ENCODE peak calls at places on chromosomes 3 and 15, in ten cellular contexts. H is CD8-positive, alpha-beta memory T cell; Q is HFF-Myc; W is mucosa of descending colon; E is HepG2; X is OCI-LY7; D is GM23338; Y is BJ; U is fibroblast of pulmonary artery; S is brain microvascular endothelial cell. M is an unnamed sample.

GRCh38 chr3:100482181-100482580 is 10.2 kb upstream of the TMEM45A start:
- DNase-seq in H (no peak), Q (no peak), W (no peak), E (no peak), X (no peak), D (no peak), Y (no peak), U (no peak), S (no peak), M (no peak)

GRCh38 chr3:159620281-159620680 is 368.4 kb upstream of the IL12A start:
- DNase-seq in H (no peak), Q (no peak), W (no peak), E (no peak), X (no peak), D (no peak), Y (no peak), U (no peak), S (no peak), M (no peak)

GRCh38 chr3:138950006-138950644 is 3.1 kb downstream of the FOXL2NB start:
- DNase-seq in H (no peak), Q (no peak), W (no peak), E (no peak), X (no peak), D (peak), Y (no peak), U (peak), S (no peak), M (no peak)

GRCh38 chr15:52651868-52652267 is 27.3 kb downstream of the ATOSA start:
- DNase-seq in H (peak), Q (peak), W (peak), E (peak), X (no peak), D (peak), Y (peak), U (peak), S (peak), M (no peak)

GRCh38 chr15:62952969-62953368 is 89.6 kb upstream of the TPM1 start:
- DNase-seq in H (no peak), Q (no peak), W (no peak), E (no peak), X (no peak), D (peak), Y (no peak), U (no peak), S (no peak), M (no peak)

GRCh38 chr15:73962409-73962808 is 29.7 kb downstream of the STOML1 start:
- DNase-seq in H (no peak), Q (no peak), W (no peak), E (no peak), X (no peak), D (no peak), Y (no peak), U (no peak), S (no peak), M (no peak)

GRCh38 chr3:41532976-41533375 is 333.7 kb downstream of the CTNNB1 start:
- DNase-seq in H (no peak), Q (no peak), W (no peak), E (no peak), X (no peak), D (no peak), Y (no peak), U (no peak), S (no peak), M (no peak)

GRCh38 chr3:40097507-40098117 is 211.9 kb upstream of the EIF1B start:
- DNase-seq in H (no peak), Q (no peak), W (no peak), E (no peak), X (no peak), D (no peak), Y (no peak), U (no peak), S (no peak), M (no peak)

GRCh38 chr3:45347329-45348000 is 40.9 kb upstream of the LARS2 start:
- DNase-seq in H (no peak), Q (no peak), W (no peak), E (no peak), X (no peak), D (no peak), Y (no peak), U (peak), S (no peak), M (no peak)

GRCh38 chr3:182521339-182521738 is 272.0 kb upstream of the ATP11B start:
- DNase-seq in H (no peak), Q (no peak), W (no peak), E (no peak), X (peak), D (no peak), Y (no peak), U (no peak), S (no peak), M (no peak)

GRCh38 chr3:50523170-50523865 is 19.9 kb upstream of the CACNA2D2 start:
- DNase-seq in H (no peak), Q (no peak), W (no peak), E (no peak), X (no peak), D (no peak), Y (no peak), U (no peak), S (no peak), M (no peak)

GRCh38 chr15:58361291-58361759 is 70.5 kb upstream of the LIPC start:
- DNase-seq in H (no peak), Q (peak), W (no peak), E (no peak), X (no peak), D (no peak), Y (peak), U (peak), S (peak), M (no peak)

DNA sequence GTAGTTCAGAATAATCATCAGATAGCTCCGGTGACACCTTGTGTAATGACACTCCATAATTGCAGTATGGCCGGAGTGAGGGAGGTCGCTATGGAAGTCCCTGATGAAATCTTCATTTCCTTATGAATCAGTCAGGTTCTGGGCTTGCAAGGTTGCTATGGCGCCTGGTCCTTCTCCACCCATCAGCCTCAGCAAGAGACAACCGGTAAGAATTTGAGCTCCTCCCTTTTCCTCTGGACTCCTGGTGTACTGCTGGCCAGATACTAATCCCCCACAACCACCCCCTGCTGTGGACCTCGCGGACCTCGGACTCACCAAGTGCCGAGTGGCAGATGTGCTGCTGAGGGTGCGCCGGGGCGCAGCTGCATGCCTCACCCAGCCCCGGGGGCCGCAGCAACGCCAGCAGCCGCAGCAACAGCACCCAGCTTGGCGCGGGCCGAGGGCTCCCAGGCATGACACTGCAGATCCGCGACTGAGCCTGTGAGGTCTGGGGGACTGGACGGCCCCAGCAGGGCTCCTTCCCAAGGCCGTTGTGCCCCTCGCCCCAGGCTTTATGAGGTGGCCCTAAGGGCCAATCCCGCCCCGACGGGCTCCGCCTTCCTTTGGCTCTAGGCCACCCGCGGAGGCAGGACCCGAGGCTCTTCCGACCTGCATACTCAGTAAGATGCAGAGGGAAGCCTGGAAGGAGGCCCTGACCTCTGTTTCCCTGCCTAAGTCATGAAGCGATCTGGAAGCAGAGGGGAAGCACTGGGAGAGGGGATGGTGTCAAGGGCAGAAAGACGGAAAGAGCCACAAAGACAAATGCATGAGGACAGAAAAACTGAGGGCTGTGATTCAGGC is at the start of gene TIMP4:
- DNase-seq in H (no peak), Q (no peak), W (peak), E (peak), X (no peak), D (peak), Y (no peak), U (peak), S (peak), M (no peak)
- H3K4me3 ChIP-seq in H (no peak), Q (peak), W (no peak), E (peak), X (no peak), D (peak), Y (peak), U (peak), S (peak), M (no peak)

GRCh38 chr15:56782306-56782705 is 49.0 kb upstream of the ZNF280D start:
- DNase-seq in H (no peak), Q (no peak), W (no peak), E (no peak), X (no peak), D (no peak), Y (no peak), U (no peak), S (no peak), M (no peak)
- H3K4me3 ChIP-seq in H (no peak), Q (no peak), W (no peak), E (no peak), X (no peak), D (no peak), Y (no peak), U (no peak), S (no peak), M (no peak)

GRCh38 chr3:27366062-27366591 is 3.1 kb downstream of the NEK10 start:
- DNase-seq in H (no peak), Q (no peak), W (no peak), E (peak), X (no peak), D (no peak), Y (no peak), U (no peak), S (no peak), M (no peak)

DNA sequence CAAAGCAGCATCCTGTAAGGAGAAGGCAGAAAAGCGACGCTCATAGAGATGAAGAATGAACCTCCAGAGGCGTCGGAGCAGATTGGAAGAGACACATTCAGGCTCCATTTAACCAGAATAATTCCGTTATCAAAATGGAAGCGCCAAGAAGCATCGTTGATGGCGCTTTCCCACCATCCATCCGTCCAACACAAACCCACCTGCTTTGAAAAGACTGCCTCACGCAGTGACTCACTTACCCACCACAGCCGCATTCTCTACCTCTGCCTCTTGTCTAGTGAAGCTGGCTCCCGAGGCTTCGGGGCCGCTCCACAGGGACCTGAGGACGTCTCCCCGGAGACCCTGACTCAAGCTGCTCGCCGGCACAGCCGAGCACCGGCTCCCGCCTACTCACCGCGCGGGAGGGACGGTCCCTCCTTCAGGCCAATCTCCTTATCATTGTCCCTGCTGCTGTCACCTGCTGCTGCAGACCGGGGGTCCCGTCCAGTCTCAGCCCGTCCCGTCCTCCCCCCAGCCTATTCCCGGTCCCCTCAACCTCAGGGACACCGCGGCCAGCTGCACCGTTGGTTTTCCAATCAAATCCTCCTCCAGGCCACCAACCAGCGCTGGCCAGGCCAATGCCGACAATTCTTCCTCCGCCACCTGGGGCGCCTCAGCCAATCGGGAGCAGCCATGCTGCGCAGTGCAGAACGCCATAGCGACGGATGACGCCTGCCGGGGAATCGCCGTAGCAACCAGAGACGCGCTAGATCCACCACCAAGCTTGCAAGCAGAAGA is at the start of gene NEK10:
- DNase-seq in H (peak), Q (peak), W (peak), E (peak), X (peak), D (peak), Y (peak), U (peak), S (peak), M (peak)
- H3K4me3 ChIP-seq in H (peak), Q (peak), W (peak), E (peak), X (peak), D (peak), Y (peak), U (peak), S (peak), M (peak)

GRCh38 chr3:36380171-36381031 is at the start of gene STAC:
- DNase-seq in H (no peak), Q (no peak), W (peak), E (no peak), X (no peak), D (peak), Y (no peak), U (no peak), S (no peak), M (no peak)
- H3K4me3 ChIP-seq in H (no peak), Q (peak), W (no peak), E (no peak), X (no peak), D (peak), Y (peak), U (peak), S (peak), M (peak)

GRCh38 chr3:172051957-172052354 is 12.6 kb downstream of the FNDC3B start:
- DNase-seq in H (no peak), Q (no peak), W (no peak), E (no peak), X (no peak), D (no peak), Y (no peak), U (no peak), S (no peak), M (no peak)

GRCh38 chr3:172054115-172054764 is 14.9 kb downstream of the FNDC3B start:
- DNase-seq in H (no peak), Q (no peak), W (no peak), E (no peak), X (no peak), D (no peak), Y (no peak), U (no peak), S (no peak), M (no peak)

GRCh38 chr3:172048599-172048998 is 9.2 kb downstream of the FNDC3B start:
- DNase-seq in H (no peak), Q (no peak), W (no peak), E (no peak), X (no peak), D (no peak), Y (no peak), U (no peak), S (no peak), M (no peak)

GRCh38 chr3:172052405-172052804 is 13.0 kb downstream of the FNDC3B start:
- DNase-seq in H (no peak), Q (no peak), W (no peak), E (no peak), X (no peak), D (no peak), Y (no peak), U (no peak), S (no peak), M (no peak)

DNA sequence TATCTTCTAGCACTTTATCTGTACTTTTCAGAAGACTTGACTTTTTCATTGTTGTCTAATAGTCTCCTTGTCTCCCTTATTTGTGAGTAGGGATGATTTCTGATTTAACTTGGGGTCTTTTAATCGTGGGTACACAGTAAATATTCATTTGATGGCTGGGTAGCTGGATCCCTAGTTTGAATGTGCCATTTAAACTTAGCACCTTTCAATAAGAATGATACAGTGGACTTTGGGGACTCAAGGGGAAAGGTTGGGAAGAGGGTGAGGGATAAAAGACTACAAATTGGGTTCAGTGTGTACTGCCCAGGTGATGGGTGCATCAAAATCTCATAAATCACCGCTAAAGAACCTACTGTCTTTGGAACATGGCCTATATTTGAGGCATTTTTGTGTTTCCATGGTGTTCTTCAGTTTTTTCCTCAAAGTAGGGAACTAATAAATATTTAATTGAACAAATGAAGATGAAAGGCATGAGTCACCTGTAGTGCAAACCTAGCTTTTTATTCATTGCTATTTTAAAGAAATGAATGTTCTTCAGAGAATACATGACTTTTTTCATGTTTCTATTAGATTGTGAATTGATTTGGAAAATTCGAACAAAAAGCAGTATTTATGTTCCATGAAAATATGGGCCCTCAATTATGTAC is 12.1 kb downstream of the FNDC3B start:
- DNase-seq in H (no peak), Q (no peak), W (no peak), E (no peak), X (no peak), D (no peak), Y (no peak), U (no peak), S (no peak), M (no peak)
- H3K4me3 ChIP-seq in H (no peak), Q (no peak), W (no peak), E (no peak), X (no peak), D (no peak), Y (no peak), U (no peak), S (no peak), M (no peak)

DNA sequence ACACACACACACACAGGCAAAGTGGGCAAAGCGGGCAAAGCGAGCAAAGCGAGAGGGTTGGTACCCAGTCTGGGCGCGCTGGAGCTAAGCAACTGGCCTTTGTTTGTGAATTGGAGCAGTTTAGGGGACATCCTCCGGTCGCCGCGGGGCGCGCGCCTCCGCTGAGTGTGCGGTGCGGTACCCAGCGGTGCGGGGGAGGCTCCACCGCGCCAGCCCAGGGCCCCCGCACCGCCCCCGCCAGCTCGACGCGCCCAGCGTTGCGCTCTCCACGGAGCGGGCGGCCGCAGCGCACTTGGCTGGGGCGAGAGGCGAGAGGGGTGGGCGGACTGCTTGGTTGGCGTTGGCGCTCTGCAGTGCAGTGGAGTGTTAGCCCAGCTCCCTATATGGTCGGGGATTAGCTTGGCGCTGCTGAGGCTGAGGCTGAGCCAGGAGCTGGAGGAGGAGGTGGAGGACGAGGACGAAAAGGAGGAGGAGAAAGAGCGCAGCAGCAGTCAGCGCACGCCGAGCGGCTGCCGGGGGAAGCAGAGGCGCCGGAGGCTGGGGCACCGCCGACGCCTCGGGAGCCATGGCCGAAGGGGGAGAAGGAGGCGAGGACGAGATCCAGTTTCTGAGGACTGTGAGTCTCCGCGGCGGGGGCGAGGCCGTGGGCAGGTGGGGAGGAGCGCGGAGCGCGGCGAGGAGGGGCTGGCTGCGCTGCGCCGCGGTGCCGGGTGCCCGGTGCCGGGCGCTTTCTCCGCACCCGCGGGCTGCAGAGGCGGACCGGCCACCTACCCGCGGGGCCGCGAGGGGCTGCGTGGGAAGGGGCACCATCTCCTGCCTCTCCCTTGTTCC is at the start of gene RYR3:
- DNase-seq in H (no peak), Q (no peak), W (peak), E (no peak), X (no peak), D (peak), Y (no peak), U (no peak), S (peak), M (no peak)
- H3K4me3 ChIP-seq in H (no peak), Q (no peak), W (no peak), E (no peak), X (no peak), D (peak), Y (no peak), U (no peak), S (peak), M (no peak)

DNA sequence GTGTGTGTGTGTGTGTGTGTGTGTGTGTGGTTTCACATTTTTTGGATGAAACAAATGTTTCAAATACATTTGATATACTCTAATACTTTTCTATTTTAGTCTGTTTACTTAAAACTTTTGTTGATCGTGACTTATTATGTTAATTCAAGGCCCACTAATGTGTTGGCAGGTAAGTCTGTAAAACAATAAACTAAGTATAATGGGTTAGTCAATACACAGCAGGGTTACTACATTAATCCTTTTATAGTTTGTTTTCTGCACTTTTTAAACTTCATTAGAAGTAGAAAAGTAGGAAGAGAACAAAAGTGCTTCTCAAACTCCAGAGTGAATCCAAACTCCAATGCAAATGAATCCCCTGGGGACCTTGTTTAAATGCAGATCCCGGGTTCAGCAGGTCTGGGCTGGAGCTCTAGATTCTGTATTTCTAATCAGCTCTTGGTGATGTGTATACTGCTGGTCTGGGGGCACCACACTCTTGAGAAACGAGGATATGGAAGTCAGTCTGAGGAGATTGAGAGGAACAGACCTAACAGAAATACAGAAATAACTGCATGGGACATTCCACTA is 17.5 kb downstream of the THRB start:
- DNase-seq in H (no peak), Q (no peak), W (no peak), E (no peak), X (no peak), D (peak), Y (peak), U (no peak), S (no peak), M (no peak)
- H3K4me3 ChIP-seq in H (no peak), Q (no peak), W (no peak), E (no peak), X (no peak), D (peak), Y (no peak), U (no peak), S (no peak), M (no peak)

DNA sequence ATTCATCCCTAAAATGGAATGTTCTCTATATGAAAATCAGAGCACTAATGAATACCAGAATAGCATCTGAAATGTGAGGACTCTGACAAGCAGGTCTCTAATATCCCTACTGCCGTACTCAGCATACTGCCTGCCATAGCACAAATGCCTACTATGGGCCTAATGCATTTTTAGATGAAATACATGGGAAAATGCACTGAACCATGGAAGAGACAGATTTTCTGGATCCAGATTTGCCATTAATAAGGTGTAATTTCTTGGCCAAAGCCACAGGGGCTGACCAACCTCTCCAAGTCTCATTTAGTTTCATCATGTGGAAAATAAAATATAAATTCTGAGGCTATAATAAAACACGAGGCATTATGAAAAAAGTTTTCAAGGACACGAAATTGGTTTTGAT is 123.8 kb downstream of the CBLB start:
- DNase-seq in H (no peak), Q (no peak), W (no peak), E (no peak), X (no peak), D (no peak), Y (no peak), U (no peak), S (no peak), M (no peak)
- H3K4me3 ChIP-seq in H (no peak), Q (no peak), W (no peak), E (no peak), X (no peak), D (no peak), Y (no peak), U (no peak), S (no peak), M (no peak)

M was measured in Jurkat, Clone E6-1.